ENCODE peak calls at places on chromosomes 5 and 9, in seven cellular contexts. D is AG09309, R is transverse colon, E is astrocyte of the spinal cord, U is foreskin fibroblast, M is ovary, T is left lung. Z is an unnamed sample.
A peak's percentile ranks its signal among the peaks of the same experiment; 100 is the strongest.

GRCh38 chr5:14476791-14477435 is 104.7 kb upstream of the OTULINL start:
- DNase-seq in D (no peak), R (no peak), E (peak; percentile 35), U (peak; percentile 76), M (no peak), T (no peak), Z (no peak)

GRCh38 chr5:55483903-55484302 is 50.9 kb downstream of the PLPP1 start:
- DNase-seq in D (no peak), R (no peak), E (no peak), U (no peak), M (no peak), T (no peak), Z (no peak)

GRCh38 chr5:67578011-67578410 is 381.4 kb upstream of the CD180 start:
- DNase-seq in D (no peak), R (no peak), E (no peak), U (peak; percentile 23), M (no peak), T (no peak), Z (no peak)

GRCh38 chr5:74903165-74903787 is 37.1 kb upstream of the FAM169A start:
- DNase-seq in D (no peak), R (peak; percentile 71), E (no peak), U (no peak), M (no peak), T (peak; percentile 49), Z (no peak)

GRCh38 chr9:129208191-129209091 is 30.4 kb upstream of the IER5L start:
- DNase-seq in D (no peak), R (no peak), E (no peak), U (no peak), M (no peak), T (no peak), Z (no peak)

GRCh38 chr9:93093449-93094293 is 2.3 kb upstream of the CARD19 start:
- DNase-seq in D (no peak), R (peak; percentile 42), E (no peak), U (no peak), M (peak; percentile 23), T (peak; percentile 43), Z (no peak)

GRCh38 chr5:142106061-142106460 is 2.5 kb upstream of the NDFIP1 start:
- DNase-seq in D (peak; percentile 66), R (peak; percentile 11), E (no peak), U (peak; percentile 71), M (peak; percentile 27), T (no peak), Z (no peak)

GRCh38 chr5:7320641-7321170 is 75.2 kb upstream of the ADCY2 start:
- DNase-seq in D (no peak), R (no peak), E (peak; percentile 27), U (peak; percentile 4), M (no peak), T (no peak), Z (no peak)

GRCh38 chr5:14101922-14102321 is 41.2 kb upstream of the TRIO start:
- DNase-seq in D (no peak), R (no peak), E (no peak), U (peak; percentile 38), M (no peak), T (no peak), Z (no peak)

GRCh38 chr9:125574136-125574877 is 132.7 kb downstream of the MAPKAP1 start:
- DNase-seq in D (no peak), R (no peak), E (no peak), U (no peak), M (no peak), T (no peak), Z (no peak)

GRCh38 chr9:98101868-98102273 is 17.2 kb downstream of the TRIM14 start:
- DNase-seq in D (no peak), R (peak; percentile 75), E (peak; percentile 33), U (no peak), M (no peak), T (peak; percentile 68), Z (no peak)

GRCh38 chr5:81819556-81820314 is 68.8 kb upstream of the SSBP2 start:
- DNase-seq in D (no peak), R (no peak), E (peak; percentile 59), U (peak; percentile 66), M (no peak), T (no peak), Z (no peak)

GRCh38 chr5:77852514-77853352 is 76.6 kb upstream of the TBCA start:
- DNase-seq in D (no peak), R (peak; percentile 39), E (peak; percentile 69), U (peak; percentile 84), M (peak; percentile 48), T (no peak), Z (no peak)

GRCh38 chr5:145189786-145190185 is 645.4 kb downstream of the PRELID2 start:
- DNase-seq in D (no peak), R (no peak), E (no peak), U (no peak), M (no peak), T (no peak), Z (no peak)

GRCh38 chr9:92950359-92950955 is 3.1 kb downstream of the FGD3 start:
- DNase-seq in D (no peak), R (no peak), E (no peak), U (no peak), M (no peak), T (no peak), Z (no peak)

GRCh38 chr9:89319015-89319905 is 960 bp downstream of the SECISBP2 start:
- DNase-seq in D (no peak), R (no peak), E (no peak), U (peak; percentile 18), M (no peak), T (no peak), Z (no peak)

GRCh38 chr5:151082976-151083651 is 2.3 kb upstream of the TNIP1 start:
- DNase-seq in D (no peak), R (peak; percentile 83), E (no peak), U (no peak), M (no peak), T (peak; percentile 68), Z (no peak)

GRCh38 chr9:132646726-132647125 is 23.1 kb downstream of the DDX31 start:
- DNase-seq in D (no peak), R (no peak), E (no peak), U (no peak), M (no peak), T (no peak), Z (no peak)

GRCh38 chr9:132641216-132641615 is 28.6 kb downstream of the DDX31 start:
- DNase-seq in D (no peak), R (no peak), E (no peak), U (no peak), M (no peak), T (no peak), Z (no peak)

GRCh38 chr9:132645306-132645705 is 24.5 kb downstream of the DDX31 start:
- DNase-seq in D (no peak), R (no peak), E (no peak), U (no peak), M (no peak), T (no peak), Z (no peak)

GRCh38 chr9:132645711-132646110 is 24.1 kb downstream of the DDX31 start:
- DNase-seq in D (no peak), R (no peak), E (no peak), U (no peak), M (no peak), T (no peak), Z (no peak)

GRCh38 chr9:132644251-132644650 is 25.5 kb downstream of the DDX31 start:
- DNase-seq in D (no peak), R (no peak), E (no peak), U (no peak), M (no peak), T (no peak), Z (no peak)
- TF ChIP-seq CTCF in D (no peak), R (no peak), E (peak; percentile 30), U (peak; percentile 7), M (no peak), T (no peak), Z (no peak)

GRCh38 chr9:115369322-115369957 is 251.5 kb upstream of the TNC start:
- DNase-seq in D (peak; percentile 41), R (no peak), E (peak; percentile 94), U (peak; percentile 85), M (no peak), T (no peak), Z (peak; percentile 89)
- TF ChIP-seq CTCF in D (no peak), R (no peak), E (no peak), U (no peak), M (no peak), T (no peak), Z (peak; percentile 40)

GRCh38 chr9:73179594-73179993 is 27.9 kb downstream of the ANXA1 start:
- DNase-seq in D (no peak), R (no peak), E (peak; percentile 54), U (peak; percentile 70), M (no peak), T (no peak), Z (no peak)
- TF ChIP-seq CTCF in D (no peak), R (no peak), E (no peak), U (no peak), M (no peak), T (no peak), Z (no peak)

GRCh38 chr9:2173861-2174260 is 158.7 kb downstream of the SMARCA2 start:
- DNase-seq in D (no peak), R (no peak), E (no peak), U (no peak), M (no peak), T (no peak), Z (no peak)

GRCh38 chr9:2173170-2173569 is 158.0 kb downstream of the SMARCA2 start:
- DNase-seq in D (no peak), R (no peak), E (no peak), U (no peak), M (no peak), T (no peak), Z (no peak)

GRCh38 chr9:2174321-2174720 is 159.2 kb downstream of the SMARCA2 start:
- DNase-seq in D (no peak), R (no peak), E (no peak), U (no peak), M (no peak), T (no peak), Z (no peak)

GRCh38 chr9:2177121-2177520 is 162.0 kb downstream of the SMARCA2 start:
- DNase-seq in D (no peak), R (no peak), E (no peak), U (no peak), M (no peak), T (no peak), Z (no peak)

DNA sequence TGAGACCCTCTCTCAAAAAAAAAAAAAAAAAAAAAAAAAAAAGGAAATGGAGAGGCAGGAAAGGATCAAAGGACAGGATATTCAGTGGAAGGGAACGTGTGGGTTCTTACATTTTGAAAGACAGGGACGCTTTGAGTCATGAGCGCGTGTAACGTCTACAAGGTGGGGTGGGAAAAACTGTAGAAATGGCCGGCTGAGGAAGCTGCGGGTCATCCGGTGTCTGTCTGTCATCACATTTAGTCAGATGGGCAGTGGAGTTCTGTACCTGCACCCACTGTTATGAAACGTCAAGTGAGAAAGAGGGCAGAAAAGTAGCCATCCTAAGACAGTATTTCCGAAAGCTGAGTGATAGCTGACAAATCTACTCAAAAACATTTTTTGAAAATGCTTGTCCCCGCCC is 159.8 kb downstream of the SMARCA2 start:
- DNase-seq in D (no peak), R (no peak), E (no peak), U (no peak), M (no peak), T (no peak), Z (no peak)
- TF ChIP-seq CTCF in D (no peak), R (no peak), E (no peak), U (no peak), M (no peak), T (no peak), Z (no peak)

DNA sequence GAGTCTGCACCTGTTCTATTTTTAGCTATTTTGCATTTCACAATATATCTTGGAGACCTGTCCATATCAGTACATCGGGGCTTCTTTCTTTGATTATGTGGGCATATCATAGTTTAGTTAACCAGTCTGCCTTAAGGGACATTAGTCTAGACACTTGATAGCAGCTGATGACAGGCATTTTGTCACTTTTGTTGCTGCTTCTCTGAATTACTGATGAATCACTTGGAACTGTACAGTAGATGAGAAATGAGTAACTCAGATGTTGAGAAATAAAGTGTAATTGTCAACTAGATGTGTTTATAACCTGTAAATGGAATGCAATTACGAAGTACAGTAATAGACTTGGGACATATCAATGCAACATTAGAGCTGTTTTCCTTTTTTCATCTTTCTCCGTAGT is 7.1 kb downstream of the ZFP2 start:
- DNase-seq in D (no peak), R (no peak), E (no peak), U (peak; percentile 14), M (no peak), T (no peak), Z (no peak)
- TF ChIP-seq CTCF in D (no peak), R (no peak), E (no peak), U (no peak), M (no peak), T (no peak), Z (no peak)